ENCODE peak calls at places on chromosomes 3 and 15, in four cellular contexts. U, W, T and Y are unnamed samples.

GRCh38 chr3:184368804-184369183 is 7.3 kb downstream of the POLR2H start:
- DNase-seq in W (no peak), T (no peak), U (no peak), Y (no peak)

GRCh38 chr3:164467027-164467426 is 611.3 kb downstream of the SI start:
- DNase-seq in W (no peak), U (no peak), T (no peak), Y (no peak)

GRCh38 chr15:75203908-75204263 is 2.2 kb downstream of the C15orf39 start:
- DNase-seq in T (no peak), W (no peak), U (no peak), Y (no peak)

GRCh38 chr3:171607452-171607851 is 147.2 kb upstream of the TNIK start:
- DNase-seq in U (no peak), T (no peak), W (no peak), Y (no peak)

GRCh38 chr3:97694876-97695275 is 69.7 kb upstream of the ARL6 start:
- DNase-seq in W (no peak), U (no peak), T (no peak), Y (no peak)

GRCh38 chr15:85412956-85413854 is 32.8 kb downstream of the AKAP13 start:
- DNase-seq in T (peak; percentile 50), U (peak; percentile 45), W (peak; percentile 37), Y (no peak)

GRCh38 chr15:92161039-92161670 is 232.5 kb upstream of the ST8SIA2 start:
- DNase-seq in U (no peak), T (no peak), W (no peak), Y (no peak)

GRCh38 chr3:115961390-115961789 is 338.1 kb downstream of the GAP43 start:
- DNase-seq in U (no peak), T (no peak), W (no peak), Y (no peak)

GRCh38 chr3:188979669-188980311 is 192.0 kb upstream of the TPRG1 start:
- DNase-seq in T (no peak), W (no peak), U (no peak), Y (no peak)

GRCh38 chr3:170848294-170848917 is 21.6 kb downstream of the RPL22L1 start:
- DNase-seq in U (no peak), T (no peak), W (no peak), Y (no peak)

GRCh38 chr3:158920375-158920774 is 118.5 kb downstream of the MFSD1 start:
- DNase-seq in W (no peak), T (no peak), U (no peak), Y (no peak)

GRCh38 chr3:4825572-4826236 is 153.5 kb upstream of the BHLHE40 start:
- DNase-seq in U (no peak), W (no peak), T (peak; percentile 78), Y (no peak)